ENCODE peak calls at places on chromosomes 2 and 18, in nine cellular contexts. X is stimulated activated naive B cell treated with anti-CD40 and anti-IgM and Interleukin-4, amounts not matched to agents 10 μg/mL and 1 μg/mL and 100 μg/mL, for 72 hours; A is GM20000; E is uterus; Q is Caco-2; D is stimulated activated CD4-positive, alpha-beta T cell treated with anti-CD3 and anti-CD28 coated beads, Interleukin-15, amount 100 ng/mL, for 24 hours; Z is foreskin melanocyte; F is right atrium auricular region; L is activated naive CD4-positive, alpha-beta T cell. S is an unnamed sample.

GRCh38 chr2:55403177-55403998 is 16.3 kb downstream of the CCDC88A start:
- DNase-seq in L (no peak), X (no peak), F (no peak), A (no peak), Q (no peak), E (no peak), Z (peak), D (no peak), S (no peak)

GRCh38 chr2:111909079-111909478 is 10.7 kb downstream of the MERTK start:
- DNase-seq in F (no peak), Q (no peak), L (no peak), D (no peak), E (no peak), X (no peak), A (no peak), Z (no peak), S (no peak)

GRCh38 chr2:127428815-127429109 is 10.5 kb downstream of the PROC start:
- DNase-seq in L (no peak), A (no peak), Z (no peak), E (no peak), F (peak), X (no peak), Q (no peak), D (no peak), S (no peak)

GRCh38 chr18:59127047-59127446 is 12.6 kb upstream of the SEC11C start:
- DNase-seq in X (no peak), Q (peak), F (no peak), D (no peak), E (no peak), Z (no peak), A (no peak), L (no peak), S (no peak)

GRCh38 chr2:197293252-197294007 is 17.1 kb downstream of the ANKRD44 start:
- DNase-seq in L (no peak), Z (peak), F (no peak), A (no peak), E (no peak), Q (no peak), X (no peak), D (peak), S (no peak)

GRCh38 chr2:45941758-45942738 is 290.6 kb downstream of the PRKCE start:
- DNase-seq in E (no peak), A (no peak), D (no peak), X (no peak), L (no peak), F (no peak), Q (no peak), Z (no peak), S (no peak)

GRCh38 chr2:150639917-150640538 is 152.6 kb upstream of the RND3 start:
- DNase-seq in A (no peak), E (no peak), X (no peak), L (no peak), F (no peak), Z (no peak), Q (no peak), D (no peak), S (no peak)

GRCh38 chr2:19355416-19355821 is 3.0 kb downstream of the OSR1 start:
- DNase-seq in X (no peak), E (no peak), L (no peak), Z (no peak), D (no peak), Q (no peak), A (peak), F (no peak), S (no peak)

GRCh38 chr2:240567137-240567871 is 980 bp upstream of the RNPEPL1 start:
- DNase-seq in A (no peak), E (peak), Z (no peak), Q (no peak), F (peak), D (peak), X (no peak), L (no peak), S (peak)

GRCh38 chr2:240250985-240251847 is 110.8 kb upstream of the OTOS start:
- DNase-seq in D (peak), F (peak), Q (peak), E (peak), L (no peak), A (no peak), Z (peak), X (no peak), S (peak)

GRCh38 chr2:47984041-47984440 is 77.7 kb upstream of the FBXO11 start:
- DNase-seq in Z (no peak), L (no peak), D (no peak), A (no peak), F (no peak), Q (no peak), E (no peak), X (no peak), S (peak)

GRCh38 chr2:235740821-235741220 is 247.0 kb downstream of the AGAP1 start:
- DNase-seq in D (no peak), A (no peak), Q (peak), E (no peak), L (no peak), Z (no peak), F (no peak), X (no peak), S (no peak)

GRCh38 chr2:127398239-127398590 is 10.4 kb upstream of the MAP3K2 start:
- DNase-seq in Q (peak), D (peak), E (peak), Z (peak), F (peak), X (no peak), L (no peak), A (peak), S (peak)

GRCh38 chr18:2572144-2572682 is 856 bp downstream of the NDC80 start:
- DNase-seq in D (no peak), Z (no peak), X (no peak), Q (no peak), E (no peak), L (no peak), F (no peak), A (no peak), S (no peak)

GRCh38 chr2:51795248-51795888 is 763.4 kb upstream of the NRXN1 start:
- DNase-seq in X (no peak), D (peak), A (no peak), Q (peak), E (no peak), F (no peak), Z (no peak), L (no peak), S (no peak)

GRCh38 chr2:165408191-165408590 is 61.3 kb upstream of the CSRNP3 start:
- DNase-seq in E (peak), Q (no peak), L (no peak), D (no peak), X (no peak), A (no peak), F (no peak), Z (no peak), S (no peak)

GRCh38 chr2:216107760-216108159 is 1.4 kb upstream of the XRCC5 start:
- DNase-seq in F (no peak), Z (no peak), E (no peak), A (no peak), Q (no peak), X (no peak), D (no peak), L (no peak), S (no peak)

GRCh38 chr2:42832289-42832634 is 39.9 kb upstream of the HAAO start:
- DNase-seq in L (no peak), F (no peak), Q (no peak), D (no peak), X (no peak), A (no peak), E (no peak), Z (no peak), S (no peak)

GRCh38 chr2:10036095-10036879 is 7.1 kb upstream of the KLF11 start:
- DNase-seq in E (peak), F (peak), X (peak), Q (no peak), L (no peak), D (peak), Z (no peak), A (no peak), S (peak)

GRCh38 chr2:95669441-95669994 is 77.7 kb downstream of the TRIM43 start:
- DNase-seq in Z (no peak), F (no peak), D (no peak), A (no peak), E (no peak), Q (no peak), L (no peak), X (no peak), S (no peak)

GRCh38 chr2:136211671-136212070 is 93.7 kb upstream of the CXCR4 start:
- DNase-seq in X (no peak), Z (no peak), L (no peak), D (no peak), E (no peak), Q (no peak), A (no peak), F (no peak), S (no peak)

GRCh38 chr2:159804941-159805340 is 6.9 kb upstream of the CD302 start:
- DNase-seq in L (no peak), X (no peak), Z (no peak), D (no peak), Q (no peak), E (no peak), A (no peak), F (no peak), S (no peak)

S was measured in left cardiac atrium.